ENCODE peak calls at places on chromosomes 5 and 9, in six cellular contexts. Q is brain microvascular endothelial cell, B is WERI-Rb-1, S is cardiac muscle cell, P is kidney epithelial cell, I is HepG2. R is an unnamed sample.

GRCh38 chr5:179765400-179765799 is 28.4 kb upstream of the LTC4S start:
- DNase-seq in Q (peak; percentile 90), B (no peak), S (no peak), P (peak; percentile 55), I (no peak), R (peak; percentile 83)

GRCh38 chr9:123267481-123268239 is 726 bp downstream of the STRBP start:
- DNase-seq in Q (no peak), B (peak; percentile 26), S (peak; percentile 30), P (no peak), I (no peak), R (no peak)

GRCh38 chr9:83330207-83331196 is 207.7 kb downstream of the FRMD3 start:
- DNase-seq in Q (no peak), B (no peak), S (no peak), P (no peak), I (peak; percentile 7), R (no peak)

GRCh38 chr5:136209346-136209910 is 16.5 kb upstream of the SMIM32 start:
- DNase-seq in Q (no peak), B (no peak), S (no peak), P (no peak), I (no peak), R (no peak)

GRCh38 chr5:175658299-175659145 is 651 bp downstream of the HRH2 start:
- DNase-seq in Q (no peak), B (peak; percentile 42), S (peak; percentile 65), P (no peak), I (no peak), R (no peak)

GRCh38 chr9:21078702-21079101 is 960 bp upstream of the IFNB1 start:
- DNase-seq in Q (no peak), B (no peak), S (no peak), P (no peak), I (no peak), R (no peak)

GRCh38 chr9:38039090-38039906 is 29.7 kb downstream of the SHB start:
- DNase-seq in Q (peak; percentile 33), B (no peak), S (peak; percentile 48), P (no peak), I (no peak), R (no peak)

GRCh38 chr9:91134608-91135007 is 227.1 kb downstream of the AUH start:
- DNase-seq in Q (no peak), B (no peak), S (no peak), P (no peak), I (no peak), R (peak; percentile 39)

GRCh38 chr9:91419222-91420191 is 4.1 kb downstream of the NFIL3 start:
- DNase-seq in Q (peak; percentile 94), B (no peak), S (no peak), P (no peak), I (peak; percentile 92), R (peak; percentile 95)

GRCh38 chr5:27171696-27172362 is 133.4 kb upstream of the CDH9 start:
- DNase-seq in Q (no peak), B (no peak), S (no peak), P (no peak), I (no peak), R (no peak)

GRCh38 chr5:72817639-72818266 is 1.3 kb downstream of the TNPO1 start:
- DNase-seq in Q (no peak), B (no peak), S (no peak), P (no peak), I (no peak), R (peak; percentile 21)

GRCh38 chr9:132164604-132165362 is 2.9 kb downstream of the NTNG2 start:
- DNase-seq in Q (peak; percentile 33), B (no peak), S (no peak), P (no peak), I (peak; percentile 12), R (peak; percentile 14)

GRCh38 chr9:122418016-122418415 is 47.2 kb downstream of the PTGS1 start:
- DNase-seq in Q (no peak), B (no peak), S (no peak), P (no peak), I (no peak), R (peak; percentile 10)

GRCh38 chr9:135526730-135527571 is 5.7 kb downstream of the LCN1 start:
- DNase-seq in Q (no peak), B (no peak), S (no peak), P (no peak), I (peak; percentile 54), R (no peak)

GRCh38 chr5:78569441-78569840 is 79.1 kb downstream of the LHFPL2 start:
- DNase-seq in Q (peak; percentile 92), B (peak; percentile 49), S (peak; percentile 97), P (peak; percentile 54), I (no peak), R (peak; percentile 64)

GRCh38 chr5:124193371-124193789 is 553.1 kb downstream of the ZNF608 start:
- DNase-seq in Q (peak; percentile 51), B (no peak), S (no peak), P (no peak), I (no peak), R (peak; percentile 75)

GRCh38 chr5:150161242-150162141 is 5.1 kb upstream of the CDX1 start:
- DNase-seq in Q (peak; percentile 77), B (peak; percentile 92), S (peak; percentile 83), P (no peak), I (peak; percentile 69), R (peak; percentile 46)

GRCh38 chr5:6719896-6720560 is 6.8 kb downstream of the TENT4A start:
- DNase-seq in Q (no peak), B (peak; percentile 3), S (no peak), P (no peak), I (no peak), R (no peak)

GRCh38 chr5:147689436-147689835 is 93.1 kb downstream of the JAKMIP2 start:
- DNase-seq in Q (no peak), B (peak; percentile 29), S (no peak), P (no peak), I (no peak), R (no peak)

GRCh38 chr5:136619556-136619955 is 254.2 kb upstream of the TRPC7 start:
- DNase-seq in Q (no peak), B (no peak), S (no peak), P (no peak), I (no peak), R (peak; percentile 54)

GRCh38 chr9:93087971-93088655 is 7.9 kb upstream of the CARD19 start:
- DNase-seq in Q (no peak), B (no peak), S (no peak), P (no peak), I (no peak), R (no peak)

GRCh38 chr5:13217636-13218035 is 726.9 kb downstream of the DNAH5 start:
- DNase-seq in Q (no peak), B (no peak), S (no peak), P (no peak), I (no peak), R (no peak)

GRCh38 chr9:18826248-18826647 is 206.8 kb downstream of the SAXO1 start:
- DNase-seq in Q (no peak), B (peak; percentile 12), S (no peak), P (no peak), I (no peak), R (no peak)

GRCh38 chr9:121634329-121634784 is 17.1 kb upstream of the DAB2IP start:
- DNase-seq in Q (no peak), B (no peak), S (no peak), P (no peak), I (peak; percentile 51), R (peak; percentile 20)

GRCh38 chr9:38068616-38068865 is 486 bp downstream of the SHB start:
- DNase-seq in Q (no peak), B (peak; percentile 39), S (peak; percentile 69), P (no peak), I (no peak), R (no peak)

GRCh38 chr5:55333017-55333416 is 25.2 kb downstream of the MTREX start:
- DNase-seq in Q (no peak), B (no peak), S (no peak), P (no peak), I (no peak), R (no peak)

GRCh38 chr9:114047717-114048116 is 30.4 kb downstream of the AMBP start:
- DNase-seq in Q (peak; percentile 11), B (peak; percentile 70), S (peak; percentile 29), P (no peak), I (peak; percentile 68), R (peak; percentile 8)

GRCh38 chr5:108818613-108819272 is 71.0 kb downstream of the FER start:
- DNase-seq in Q (peak; percentile 61), B (no peak), S (no peak), P (no peak), I (no peak), R (peak; percentile 78)

GRCh38 chr5:145433077-145433476 is 402.1 kb downstream of the PRELID2 start:
- DNase-seq in Q (no peak), B (no peak), S (no peak), P (no peak), I (no peak), R (no peak)

DNA sequence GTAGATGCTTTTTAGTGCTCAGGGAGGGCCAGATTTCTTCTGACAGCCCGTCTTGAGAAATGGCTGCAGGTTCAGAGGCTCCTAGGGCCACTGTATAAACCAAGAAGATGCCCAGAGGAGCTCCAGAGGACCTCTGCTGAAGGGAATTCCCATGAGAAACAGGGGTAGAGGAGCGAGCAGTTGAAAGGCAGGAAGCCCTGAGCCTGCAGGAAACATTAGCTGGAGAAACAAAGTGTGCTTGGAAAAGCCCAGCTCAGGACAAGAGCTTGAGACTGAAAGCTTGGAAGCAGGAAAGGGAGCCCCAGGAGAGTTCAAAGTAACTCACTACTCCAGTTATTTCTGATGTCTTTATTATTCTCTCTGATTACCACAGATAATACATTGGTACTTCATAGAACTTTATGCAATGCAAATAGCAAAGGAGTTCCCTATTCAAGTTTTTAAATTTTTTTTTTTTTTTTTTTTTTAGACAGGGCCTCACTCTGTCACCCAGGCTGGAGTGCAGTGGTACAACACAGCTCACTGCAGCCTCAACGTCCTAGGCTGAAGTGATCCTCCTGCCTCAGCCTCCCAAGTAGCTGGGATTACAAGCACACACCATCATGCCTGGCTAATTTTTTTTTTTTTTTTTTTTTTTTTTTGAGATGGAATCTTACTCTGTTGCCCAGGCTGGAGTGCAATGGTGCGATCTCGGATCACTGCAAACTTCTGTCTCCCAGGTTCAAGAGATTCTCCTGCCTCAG is 16.5 kb downstream of the HBEGF start:
- DNase-seq in Q (no peak), B (no peak), S (no peak), P (no peak), I (no peak), R (no peak)
- TF ChIP-seq CTCF in Q (no peak), B (no peak), S (no peak), P (no peak), I (no peak), R (no peak)

GRCh38 chr5:134410822-134411221 is 859 bp downstream of the CDKN2AIPNL start:
- DNase-seq in Q (no peak), B (no peak), S (no peak), P (no peak), I (no peak), R (no peak)
- H3K4me3 ChIP-seq in Q (peak overlapping the region; percentile 89), B (peak overlapping the region; percentile 94), S (peak overlapping the region; percentile 74), P (peak overlapping the region; percentile 96), I (peak overlapping the region; percentile 90), R (peak overlapping the region; percentile 90)

DNA sequence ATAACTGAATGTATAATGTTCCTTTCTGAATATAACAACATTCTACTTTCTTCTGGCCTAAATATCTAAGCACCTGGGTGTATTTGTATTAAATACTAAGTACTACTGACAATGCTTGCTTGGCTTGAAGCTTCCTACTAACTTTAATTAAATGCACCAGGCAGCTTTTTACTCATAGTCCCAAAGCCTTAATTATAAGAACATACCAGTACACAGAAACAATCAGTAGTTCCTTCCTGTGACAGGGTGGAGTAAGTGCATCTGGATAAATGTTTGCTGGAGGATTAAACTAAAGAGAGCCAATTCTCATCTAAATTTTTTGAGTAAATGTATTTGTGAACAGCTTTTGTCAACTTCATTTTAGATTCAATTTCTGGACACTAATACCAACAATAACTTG is 558.6 kb upstream of the SEMA6A start:
- DNase-seq in Q (no peak), B (no peak), S (no peak), P (no peak), I (no peak), R (no peak)
- H3K27me3 ChIP-seq in Q (no peaks in the 10 kb centered on the region), B (no peaks in the 10 kb centered on the region), S (no peaks in the 10 kb centered on the region), P (no peaks in the 10 kb centered on the region), I (no peaks in the 10 kb centered on the region), R (no peaks in the 10 kb centered on the region)

GRCh38 chr5:173495225-173495904 is 121.1 kb downstream of the BOD1 start:
- DNase-seq in Q (no peak), B (no peak), S (no peak), P (no peak), I (no peak), R (no peak)
- TF ChIP-seq CTCF in Q (no peak), B (no peak), S (no peak), P (no peak), I (no peak), R (no peak)